ENCODE peak calls at places on chromosomes 6 and 20, in five cellular contexts. One of them, this sample, is unnamed.

GRCh38 chr6:53483423-53484353 is 61.2 kb downstream of the GCLC start:
- DNase-seq in neuronal stem cell: no peak
- DNase-seq in BJ: no peak
- DNase-seq in NAMALWA: peak; percentile 55
- DNase-seq in activated CD4-positive, alpha-beta T cell treated with anti-CD3 and anti-CD28 coated beads, Interleukin-2, amount 50 U/mL, for 4 hours: no peak
- DNase-seq in this sample: no peak

GRCh38 chr6:123953920-123954319 is 150.3 kb downstream of the NKAIN2 start:
- DNase-seq in neuronal stem cell: no peak
- DNase-seq in BJ: no peak
- DNase-seq in NAMALWA: no peak
- DNase-seq in activated CD4-positive, alpha-beta T cell treated with anti-CD3 and anti-CD28 coated beads, Interleukin-2, amount 50 U/mL, for 4 hours: no peak
- DNase-seq in this sample: no peak

GRCh38 chr6:132190815-132191175 is 210.5 kb downstream of the MOXD1 start:
- DNase-seq in neuronal stem cell: no peak
- DNase-seq in BJ: peak; percentile 66
- DNase-seq in NAMALWA: no peak
- DNase-seq in activated CD4-positive, alpha-beta T cell treated with anti-CD3 and anti-CD28 coated beads, Interleukin-2, amount 50 U/mL, for 4 hours: no peak
- DNase-seq in this sample: no peak

GRCh38 chr6:40349092-40349491 is 238.1 kb downstream of the LRFN2 start:
- DNase-seq in neuronal stem cell: no peak
- DNase-seq in BJ: no peak
- DNase-seq in NAMALWA: no peak
- DNase-seq in activated CD4-positive, alpha-beta T cell treated with anti-CD3 and anti-CD28 coated beads, Interleukin-2, amount 50 U/mL, for 4 hours: no peak
- DNase-seq in this sample: no peak

GRCh38 chr6:106913676-106914280 is 60.8 kb downstream of the CD24 start:
- DNase-seq in neuronal stem cell: no peak
- DNase-seq in BJ: no peak
- DNase-seq in NAMALWA: no peak
- DNase-seq in activated CD4-positive, alpha-beta T cell treated with anti-CD3 and anti-CD28 coated beads, Interleukin-2, amount 50 U/mL, for 4 hours: no peak
- DNase-seq in this sample: no peak

GRCh38 chr6:29702519-29703103 is 20.6 kb upstream of the HLA-F start:
- DNase-seq in neuronal stem cell: peak; percentile 55
- DNase-seq in BJ: no peak
- DNase-seq in NAMALWA: peak; percentile 67
- DNase-seq in activated CD4-positive, alpha-beta T cell treated with anti-CD3 and anti-CD28 coated beads, Interleukin-2, amount 50 U/mL, for 4 hours: peak; percentile 75
- DNase-seq in this sample: peak; percentile 74

GRCh38 chr20:15700147-15700765 is 873.0 kb downstream of the KIF16B start:
- DNase-seq in neuronal stem cell: no peak
- DNase-seq in BJ: no peak
- DNase-seq in NAMALWA: no peak
- DNase-seq in activated CD4-positive, alpha-beta T cell treated with anti-CD3 and anti-CD28 coated beads, Interleukin-2, amount 50 U/mL, for 4 hours: no peak
- DNase-seq in this sample: no peak

GRCh38 chr6:149028767-149029405 is 282.1 kb downstream of the UST start:
- DNase-seq in neuronal stem cell: peak; percentile 77
- DNase-seq in BJ: no peak
- DNase-seq in NAMALWA: peak; percentile 93
- DNase-seq in activated CD4-positive, alpha-beta T cell treated with anti-CD3 and anti-CD28 coated beads, Interleukin-2, amount 50 U/mL, for 4 hours: peak; percentile 57
- DNase-seq in this sample: peak; percentile 56

GRCh38 chr20:24684421-24684871 is 215.0 kb downstream of the SYNDIG1 start:
- DNase-seq in neuronal stem cell: no peak
- DNase-seq in BJ: no peak
- DNase-seq in NAMALWA: no peak
- DNase-seq in activated CD4-positive, alpha-beta T cell treated with anti-CD3 and anti-CD28 coated beads, Interleukin-2, amount 50 U/mL, for 4 hours: no peak
- DNase-seq in this sample: no peak

GRCh38 chr6:17865798-17866725 is 121.4 kb downstream of the KIF13A start:
- DNase-seq in neuronal stem cell: no peak
- DNase-seq in BJ: peak; percentile 78
- DNase-seq in NAMALWA: no peak
- DNase-seq in activated CD4-positive, alpha-beta T cell treated with anti-CD3 and anti-CD28 coated beads, Interleukin-2, amount 50 U/mL, for 4 hours: no peak
- DNase-seq in this sample: no peak

GRCh38 chr20:48492188-48493070 is 335.4 kb downstream of the PREX1 start:
- DNase-seq in neuronal stem cell: no peak
- DNase-seq in BJ: no peak
- DNase-seq in NAMALWA: no peak
- DNase-seq in activated CD4-positive, alpha-beta T cell treated with anti-CD3 and anti-CD28 coated beads, Interleukin-2, amount 50 U/mL, for 4 hours: no peak
- DNase-seq in this sample: no peak

GRCh38 chr6:39937686-39938333 is 3.5 kb upstream of the MOCS1 start:
- DNase-seq in neuronal stem cell: no peak
- DNase-seq in BJ: no peak
- DNase-seq in NAMALWA: no peak
- DNase-seq in activated CD4-positive, alpha-beta T cell treated with anti-CD3 and anti-CD28 coated beads, Interleukin-2, amount 50 U/mL, for 4 hours: no peak
- DNase-seq in this sample: no peak

GRCh38 chr6:17098538-17098937 is 3.3 kb upstream of the STMND1 start:
- DNase-seq in neuronal stem cell: no peak
- DNase-seq in BJ: no peak
- DNase-seq in NAMALWA: no peak
- DNase-seq in activated CD4-positive, alpha-beta T cell treated with anti-CD3 and anti-CD28 coated beads, Interleukin-2, amount 50 U/mL, for 4 hours: no peak
- DNase-seq in this sample: no peak

GRCh38 chr6:150641398-150642139 is 41.9 kb downstream of the PLEKHG1 start:
- DNase-seq in neuronal stem cell: no peak
- DNase-seq in BJ: no peak
- DNase-seq in NAMALWA: peak; percentile 65
- DNase-seq in activated CD4-positive, alpha-beta T cell treated with anti-CD3 and anti-CD28 coated beads, Interleukin-2, amount 50 U/mL, for 4 hours: no peak
- DNase-seq in this sample: no peak

GRCh38 chr6:90192857-90193256 is 103.8 kb downstream of the BACH2 start:
- DNase-seq in neuronal stem cell: no peak
- DNase-seq in BJ: no peak
- DNase-seq in NAMALWA: no peak
- DNase-seq in activated CD4-positive, alpha-beta T cell treated with anti-CD3 and anti-CD28 coated beads, Interleukin-2, amount 50 U/mL, for 4 hours: no peak
- DNase-seq in this sample: no peak

GRCh38 chr6:156774872-156775405 is 2.2 kb upstream of the ARID1B start:
- DNase-seq in neuronal stem cell: no peak
- DNase-seq in BJ: no peak
- DNase-seq in NAMALWA: no peak
- DNase-seq in activated CD4-positive, alpha-beta T cell treated with anti-CD3 and anti-CD28 coated beads, Interleukin-2, amount 50 U/mL, for 4 hours: no peak
- DNase-seq in this sample: no peak

GRCh38 chr20:30593572-30593971 is 663.9 kb upstream of the DEFB115 start:
- DNase-seq in neuronal stem cell: no peak
- DNase-seq in BJ: no peak
- DNase-seq in NAMALWA: no peak
- DNase-seq in activated CD4-positive, alpha-beta T cell treated with anti-CD3 and anti-CD28 coated beads, Interleukin-2, amount 50 U/mL, for 4 hours: no peak
- DNase-seq in this sample: no peak

GRCh38 chr6:151494235-151494950 is 576 bp downstream of the CCDC170 start:
- DNase-seq in neuronal stem cell: peak; percentile 17
- DNase-seq in BJ: no peak
- DNase-seq in NAMALWA: no peak
- DNase-seq in activated CD4-positive, alpha-beta T cell treated with anti-CD3 and anti-CD28 coated beads, Interleukin-2, amount 50 U/mL, for 4 hours: no peak
- DNase-seq in this sample: no peak

GRCh38 chr6:90294614-90294988 is 2.0 kb downstream of the BACH2 start:
- DNase-seq in neuronal stem cell: no peak
- DNase-seq in BJ: no peak
- DNase-seq in NAMALWA: peak; percentile 74
- DNase-seq in activated CD4-positive, alpha-beta T cell treated with anti-CD3 and anti-CD28 coated beads, Interleukin-2, amount 50 U/mL, for 4 hours: peak; percentile 48
- DNase-seq in this sample: peak; percentile 22

GRCh38 chr6:56511591-56511990 is 131.1 kb downstream of the DST start:
- DNase-seq in neuronal stem cell: no peak
- DNase-seq in BJ: no peak
- DNase-seq in NAMALWA: no peak
- DNase-seq in activated CD4-positive, alpha-beta T cell treated with anti-CD3 and anti-CD28 coated beads, Interleukin-2, amount 50 U/mL, for 4 hours: no peak
- DNase-seq in this sample: no peak

GRCh38 chr6:134787261-134787871 is 162.5 kb downstream of the ALDH8A1 start:
- DNase-seq in neuronal stem cell: no peak
- DNase-seq in BJ: peak; percentile 42
- DNase-seq in NAMALWA: no peak
- DNase-seq in activated CD4-positive, alpha-beta T cell treated with anti-CD3 and anti-CD28 coated beads, Interleukin-2, amount 50 U/mL, for 4 hours: no peak
- DNase-seq in this sample: no peak

GRCh38 chr20:15227102-15227501 is 889.7 kb upstream of the FLRT3 start:
- DNase-seq in neuronal stem cell: no peak
- DNase-seq in BJ: no peak
- DNase-seq in NAMALWA: no peak
- DNase-seq in activated CD4-positive, alpha-beta T cell treated with anti-CD3 and anti-CD28 coated beads, Interleukin-2, amount 50 U/mL, for 4 hours: no peak
- DNase-seq in this sample: no peak

GRCh38 chr6:33276581-33276863 is 401 bp upstream of the B3GALT4 start:
- DNase-seq in neuronal stem cell: no peak
- DNase-seq in BJ: no peak
- DNase-seq in NAMALWA: peak; percentile 55
- DNase-seq in activated CD4-positive, alpha-beta T cell treated with anti-CD3 and anti-CD28 coated beads, Interleukin-2, amount 50 U/mL, for 4 hours: no peak
- DNase-seq in this sample: no peak

GRCh38 chr6:149488815-149489214 is 4.0 kb upstream of the ZC3H12D start:
- DNase-seq in neuronal stem cell: no peak
- DNase-seq in BJ: no peak
- DNase-seq in NAMALWA: no peak
- DNase-seq in activated CD4-positive, alpha-beta T cell treated with anti-CD3 and anti-CD28 coated beads, Interleukin-2, amount 50 U/mL, for 4 hours: no peak
- DNase-seq in this sample: no peak

GRCh38 chr6:106112446-106112845 is 26.3 kb downstream of the PRDM1 start:
- DNase-seq in neuronal stem cell: no peak
- DNase-seq in BJ: no peak
- DNase-seq in NAMALWA: no peak
- DNase-seq in activated CD4-positive, alpha-beta T cell treated with anti-CD3 and anti-CD28 coated beads, Interleukin-2, amount 50 U/mL, for 4 hours: no peak
- DNase-seq in this sample: no peak

GRCh38 chr6:138293428-138293827 is 75.1 kb upstream of the PBOV1 start:
- DNase-seq in neuronal stem cell: no peak
- DNase-seq in BJ: peak; percentile 52
- DNase-seq in NAMALWA: no peak
- DNase-seq in activated CD4-positive, alpha-beta T cell treated with anti-CD3 and anti-CD28 coated beads, Interleukin-2, amount 50 U/mL, for 4 hours: no peak
- DNase-seq in this sample: no peak

GRCh38 chr20:11274137-11274536 is 600.3 kb upstream of the JAG1 start:
- DNase-seq in neuronal stem cell: peak; percentile 61
- DNase-seq in BJ: no peak
- DNase-seq in NAMALWA: peak; percentile 39
- DNase-seq in activated CD4-positive, alpha-beta T cell treated with anti-CD3 and anti-CD28 coated beads, Interleukin-2, amount 50 U/mL, for 4 hours: no peak
- DNase-seq in this sample: no peak

GRCh38 chr6:169052462-169052861 is 201.2 kb downstream of the THBS2 start:
- DNase-seq in neuronal stem cell: no peak
- DNase-seq in BJ: no peak
- DNase-seq in NAMALWA: no peak
- DNase-seq in activated CD4-positive, alpha-beta T cell treated with anti-CD3 and anti-CD28 coated beads, Interleukin-2, amount 50 U/mL, for 4 hours: no peak
- DNase-seq in this sample: no peak

GRCh38 chr6:50714487-50715379 is 1.4 kb downstream of the TFAP2D start:
- DNase-seq in neuronal stem cell: no peak
- DNase-seq in BJ: no peak
- DNase-seq in NAMALWA: no peak
- DNase-seq in activated CD4-positive, alpha-beta T cell treated with anti-CD3 and anti-CD28 coated beads, Interleukin-2, amount 50 U/mL, for 4 hours: no peak
- DNase-seq in this sample: no peak

GRCh38 chr6:13676551-13677156 is 35.0 kb downstream of the RANBP9 start:
- DNase-seq in neuronal stem cell: no peak
- DNase-seq in BJ: no peak
- DNase-seq in NAMALWA: no peak
- DNase-seq in activated CD4-positive, alpha-beta T cell treated with anti-CD3 and anti-CD28 coated beads, Interleukin-2, amount 50 U/mL, for 4 hours: no peak
- DNase-seq in this sample: no peak

GRCh38 chr6:35041086-35041855 is 99.9 kb downstream of the TCP11 start:
- DNase-seq in neuronal stem cell: no peak
- DNase-seq in BJ: no peak
- DNase-seq in NAMALWA: no peak
- DNase-seq in activated CD4-positive, alpha-beta T cell treated with anti-CD3 and anti-CD28 coated beads, Interleukin-2, amount 50 U/mL, for 4 hours: no peak
- DNase-seq in this sample: no peak

GRCh38 chr20:48708116-48708515 is 119.7 kb downstream of the PREX1 start:
- DNase-seq in neuronal stem cell: no peak
- DNase-seq in BJ: no peak
- DNase-seq in NAMALWA: no peak
- DNase-seq in activated CD4-positive, alpha-beta T cell treated with anti-CD3 and anti-CD28 coated beads, Interleukin-2, amount 50 U/mL, for 4 hours: no peak
- DNase-seq in this sample: no peak

GRCh38 chr20:48841196-48841860 is 13.5 kb upstream of the PREX1 start:
- DNase-seq in neuronal stem cell: no peak
- DNase-seq in BJ: no peak
- DNase-seq in NAMALWA: peak; percentile 45
- DNase-seq in activated CD4-positive, alpha-beta T cell treated with anti-CD3 and anti-CD28 coated beads, Interleukin-2, amount 50 U/mL, for 4 hours: no peak
- DNase-seq in this sample: no peak

GRCh38 chr6:147578159-147578558 is 69.7 kb downstream of the SAMD5 start:
- DNase-seq in neuronal stem cell: no peak
- DNase-seq in BJ: no peak
- DNase-seq in NAMALWA: no peak
- DNase-seq in activated CD4-positive, alpha-beta T cell treated with anti-CD3 and anti-CD28 coated beads, Interleukin-2, amount 50 U/mL, for 4 hours: no peak
- DNase-seq in this sample: no peak

GRCh38 chr6:46098678-46099077 is 31.1 kb upstream of the ENPP4 start:
- DNase-seq in neuronal stem cell: no peak
- DNase-seq in BJ: no peak
- DNase-seq in NAMALWA: no peak
- DNase-seq in activated CD4-positive, alpha-beta T cell treated with anti-CD3 and anti-CD28 coated beads, Interleukin-2, amount 50 U/mL, for 4 hours: no peak
- DNase-seq in this sample: no peak